ENCODE peak calls at places on chromosomes 2 and 18, in four cellular contexts. A is WTC11, S is K562, X is GM12878. N is an unnamed sample.

GRCh38 chr18:79754022-79754761 is 43.5 kb upstream of the KCNG2 start:
- DNase-seq in S (no peak), X (no peak), A (no peak), N (no peak)

GRCh38 chr18:13222371-13223281 is 4.1 kb downstream of the LDLRAD4 start:
- DNase-seq in A (no peak), S (no peak), X (no peak), N (peak)

GRCh38 chr2:172293952-172294351 is 133.4 kb upstream of the ITGA6 start:
- DNase-seq in A (no peak), X (no peak), S (no peak), N (no peak)

GRCh38 chr2:111900859-111901258 is 2.5 kb downstream of the MERTK start:
- DNase-seq in X (no peak), A (peak), S (no peak), N (peak)

GRCh38 chr18:57121542-57122112 is 25.3 kb upstream of the BOD1L2 start:
- DNase-seq in X (no peak), S (no peak), A (peak), N (no peak)

GRCh38 chr2:222891890-222892289 is 31.1 kb downstream of the ACSL3 start:
- DNase-seq in X (no peak), S (no peak), A (no peak), N (no peak)

GRCh38 chr18:58871514-58872490 is 7.1 kb downstream of the ZNF532 start:
- DNase-seq in A (no peak), S (no peak), X (no peak), N (no peak)

GRCh38 chr2:61176755-61177726 is 15.1 kb downstream of the C2orf74 start:
- DNase-seq in X (peak), S (peak), A (peak), N (peak)

GRCh38 chr2:122263746-122264145 is 508.3 kb downstream of the TSN start:
- DNase-seq in X (no peak), A (no peak), S (no peak), N (no peak)

GRCh38 chr2:230953843-230954242 is 28.8 kb upstream of the GPR55 start:
- DNase-seq in A (no peak), S (no peak), X (no peak), N (no peak)

GRCh38 chr2:233153146-233153798 is 93.1 kb downstream of the INPP5D start:
- DNase-seq in A (no peak), X (no peak), S (no peak), N (no peak)

GRCh38 chr2:64101141-64101591 is 43.1 kb downstream of the PELI1 start:
- DNase-seq in S (no peak), A (no peak), X (no peak), N (no peak)

DNA sequence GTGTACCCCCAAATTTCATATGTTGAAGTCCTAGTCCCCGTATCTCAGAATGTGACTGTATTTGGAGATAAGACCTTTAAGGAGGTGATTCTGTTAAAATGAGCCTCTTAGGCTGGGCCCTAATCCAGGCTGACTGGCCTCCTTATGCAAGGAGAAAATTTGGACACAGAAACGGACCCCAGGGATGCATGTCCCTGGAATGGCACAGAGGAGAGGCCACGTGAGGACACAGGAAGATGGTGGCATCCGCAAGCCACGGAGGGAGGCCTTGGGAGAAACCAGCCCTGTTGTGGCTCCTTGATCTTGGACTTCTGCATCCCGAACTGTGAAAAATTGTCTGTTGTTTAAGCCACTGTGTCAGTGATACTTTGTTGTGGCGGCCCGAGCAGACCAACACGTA is 150.7 kb downstream of the COL4A4 start:
- DNase-seq in S (no peak), X (no peak), A (no peak), N (no peak)
- TF ChIP-seq CREM in S (no peak), X (no peak), A (no peak), N (no peak)

DNA sequence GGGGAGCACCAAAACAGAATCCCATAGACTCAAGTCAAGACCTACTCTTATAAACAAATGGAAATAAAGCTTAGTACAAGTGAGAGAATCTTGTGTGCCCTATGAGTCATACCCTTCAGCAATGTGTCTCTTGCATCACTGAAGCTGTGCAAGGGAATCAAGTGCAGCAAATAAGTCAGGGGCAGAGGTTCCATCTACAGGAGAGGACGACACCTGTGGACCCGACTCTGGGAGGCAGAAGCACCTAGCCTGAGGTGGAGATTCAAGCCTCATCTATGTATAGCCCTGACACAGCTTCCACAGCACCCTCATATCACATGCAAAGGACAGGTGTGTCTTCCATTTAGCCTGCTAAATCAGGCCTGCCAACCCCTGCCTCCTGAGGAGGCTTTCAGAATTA is 298.2 kb downstream of the CNTNAP5 start:
- DNase-seq in S (no peak), X (no peak), A (no peak), N (no peak)
- TF ChIP-seq CREM in S (no peak), X (no peak), A (no peak), N (no peak)

GRCh38 chr18:49022311-49023280 is 71.8 kb upstream of the SMAD7 start:
- DNase-seq in S (no peak), X (no peak), A (no peak), N (no peak)

GRCh38 chr18:49024808-49025361 is 74.1 kb upstream of the SMAD7 start:
- DNase-seq in A (no peak), X (no peak), S (no peak), N (no peak)

GRCh38 chr18:49024408-49024807 is 73.6 kb upstream of the SMAD7 start:
- DNase-seq in S (no peak), A (no peak), X (no peak), N (no peak)

GRCh38 chr18:49023938-49024341 is 73.2 kb upstream of the SMAD7 start:
- DNase-seq in X (no peak), S (no peak), A (no peak), N (no peak)

DNA sequence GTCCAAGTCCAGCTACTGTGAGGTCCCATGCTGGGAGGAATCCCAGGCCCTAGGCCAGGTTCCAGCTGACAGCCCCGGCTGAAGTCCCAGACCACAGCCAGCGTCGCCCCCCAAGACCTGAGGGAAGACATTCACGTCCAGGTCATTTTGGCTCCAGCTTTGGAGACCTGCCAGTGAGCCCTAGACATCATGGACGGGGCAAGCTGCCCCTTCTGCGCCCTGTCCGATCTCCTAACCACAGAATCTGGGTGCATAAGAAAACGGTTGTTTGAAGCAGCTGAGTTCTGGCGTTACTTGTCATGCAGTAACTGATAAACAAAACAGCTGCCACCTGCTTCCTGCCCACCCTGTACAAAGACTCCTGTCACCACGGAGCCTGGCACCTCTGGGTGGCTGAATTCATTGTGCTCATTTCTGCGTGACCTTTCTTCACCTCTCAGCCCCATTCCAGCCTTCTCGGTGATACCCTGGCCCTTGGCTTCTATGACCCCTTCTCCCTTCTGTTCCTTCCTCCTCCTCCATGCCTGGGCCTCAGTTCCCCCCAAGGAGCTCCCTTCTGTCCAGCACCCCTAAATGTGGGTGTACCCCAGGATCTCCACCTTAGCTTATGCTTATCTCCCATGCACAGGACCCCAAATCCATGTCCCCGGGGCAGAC is 72.6 kb upstream of the SMAD7 start:
- DNase-seq in X (no peak), A (no peak), S (no peak), N (no peak)
- TF ChIP-seq CREM in X (no peak), A (no peak), S (no peak), N (no peak)

GRCh38 chr18:49481317-49481716 is 5.7 kb downstream of the C18orf32 start:
- DNase-seq in A (no peak), X (no peak), S (no peak), N (no peak)

GRCh38 chr18:49479381-49480137 is 7.5 kb downstream of the C18orf32 start:
- DNase-seq in S (no peak), X (no peak), A (no peak), N (no peak)

GRCh38 chr18:49473721-49474120 is 13.3 kb upstream of the DYM start:
- DNase-seq in X (no peak), A (no peak), S (no peak), N (no peak)

GRCh38 chr18:49472459-49472858 is 12.0 kb upstream of the DYM start:
- DNase-seq in X (no peak), S (no peak), A (no peak), N (no peak)

GRCh38 chr18:49476664-49477411 is 10.2 kb downstream of the C18orf32 start:
- DNase-seq in A (no peak), S (no peak), X (no peak), N (no peak)
- TF ChIP-seq CREM in A (no peak), S (no peak), X (no peak), N (no peak)

GRCh38 chr18:50928551-50928950 is 39.3 kb upstream of the ELAC1 start:
- DNase-seq in A (no peak), S (no peak), X (no peak), N (no peak)
- TF ChIP-seq CREM in A (no peak), S (no peak), X (no peak), N (no peak)

GRCh38 chr18:8858888-8859511 is 153.6 kb downstream of the MTCL1 start:
- DNase-seq in A (no peak), X (no peak), S (no peak), N (no peak)
- TF ChIP-seq CREM in A (no peak), X (no peak), S (no peak), N (no peak)

GRCh38 chr2:637406-637776 is 39.8 kb downstream of the TMEM18 start:
- DNase-seq in S (no peak), X (no peak), A (no peak), N (no peak)
- TF ChIP-seq CREM in S (no peak), X (no peak), A (no peak), N (no peak)

GRCh38 chr2:149332364-149332763 is 2.0 kb downstream of the LYPD6 start:
- DNase-seq in X (no peak), S (no peak), A (no peak), N (no peak)

GRCh38 chr2:149329470-149330126 is 789 bp upstream of the LYPD6 start:
- DNase-seq in X (no peak), A (peak), S (no peak), N (peak)

GRCh38 chr2:149329068-149329467 is 1.3 kb upstream of the LYPD6 start:
- DNase-seq in X (no peak), A (peak), S (no peak), N (no peak)

GRCh38 chr2:149330127-149331022 is at the start of gene LYPD6:
- DNase-seq in S (no peak), A (peak), X (no peak), N (peak)

DNA sequence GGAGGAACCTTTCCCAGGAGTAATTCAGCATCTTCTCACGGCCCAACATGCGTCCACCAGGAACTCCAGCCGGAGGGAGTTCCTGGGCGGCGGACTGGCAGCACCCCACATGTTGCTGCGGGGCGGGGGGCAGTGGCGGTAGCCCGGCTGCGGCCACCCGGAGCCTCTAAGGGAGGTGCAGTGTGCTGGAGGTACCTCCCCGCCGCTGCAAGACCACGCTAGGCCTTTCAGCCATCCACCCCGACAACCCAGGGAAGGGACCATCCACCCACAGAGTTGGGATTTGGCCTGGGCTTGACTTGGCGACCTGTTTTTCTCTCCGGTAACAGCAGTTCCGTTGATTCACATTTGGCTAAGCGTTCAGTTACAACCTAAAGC is 625 bp downstream of the LYPD6 start:
- DNase-seq in A (peak), S (no peak), X (no peak), N (no peak)
- TF ChIP-seq CREM in A (no peak), S (no peak), X (no peak), N (no peak)

DNA sequence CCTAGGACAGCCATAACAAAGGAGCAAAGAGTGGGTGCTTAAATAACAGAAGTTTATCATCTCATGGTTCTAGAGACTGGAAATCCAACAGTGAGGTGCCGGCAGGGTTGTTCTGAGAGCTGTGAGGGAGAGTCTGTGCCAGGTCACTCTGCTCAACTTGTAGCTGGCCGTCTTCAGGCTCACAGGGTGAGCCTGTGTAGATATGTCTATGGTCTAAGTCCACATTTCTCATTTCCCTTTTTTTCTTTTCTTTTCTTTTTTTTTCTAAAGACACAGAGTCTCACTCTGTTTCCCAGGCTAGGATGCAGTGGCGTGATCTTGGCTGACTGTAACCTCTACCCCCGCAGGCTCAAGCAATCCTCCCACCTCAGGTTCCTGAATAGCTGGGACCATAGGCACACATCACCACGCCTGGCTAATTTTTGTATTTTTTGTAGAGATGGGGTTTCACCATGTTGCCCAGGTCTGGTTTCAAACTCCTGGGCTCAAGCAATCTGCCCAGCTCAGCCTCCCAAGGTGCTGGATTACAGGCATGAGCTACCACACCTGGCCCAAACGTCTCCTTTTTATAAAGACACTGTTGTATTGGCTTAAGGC is 142.2 kb downstream of the SP3 start:
- DNase-seq in S (no peak), A (no peak), X (no peak), N (no peak)
- TF ChIP-seq CREM in S (no peak), A (no peak), X (no peak), N (no peak)

GRCh38 chr18:35456181-35456850 is 41.4 kb downstream of the INO80C start:
- DNase-seq in A (no peak), S (no peak), X (no peak), N (no peak)
- TF ChIP-seq CREM in A (no peak), S (no peak), X (no peak), N (no peak)

N was measured in HepG2.